ENCODE peak calls at places on chromosomes 2 and 18, in five cellular contexts. L is astrocyte; V is tibial artery; J is CD8-positive, alpha-beta memory T cell; E is caudate nucleus. Z is an unnamed sample.

GRCh38 chr18:12540751-12541150 is 117.2 kb downstream of the SPIRE1 start:
- DNase-seq in L (no peak), V (no peak), E (no peak), J (no peak), Z (no peak)

GRCh38 chr2:239826786-239827510 is 198.2 kb downstream of the NDUFA10 start:
- DNase-seq in V (peak), J (no peak), L (no peak), E (no peak), Z (no peak)

GRCh38 chr2:156947261-156947660 is 310.2 kb upstream of the GALNT5 start:
- DNase-seq in E (no peak), L (no peak), J (no peak), V (no peak), Z (no peak)

GRCh38 chr2:222479855-222480254 is 55.5 kb downstream of the SGPP2 start:
- DNase-seq in J (no peak), V (no peak), E (no peak), L (no peak), Z (no peak)

GRCh38 chr2:2324119-2324518 is 7.0 kb downstream of the MYT1L start:
- DNase-seq in E (peak), V (no peak), L (no peak), J (no peak), Z (no peak)

GRCh38 chr2:105521176-105521575 is 122.3 kb upstream of the FHL2 start:
- DNase-seq in L (no peak), E (no peak), J (no peak), V (no peak), Z (peak)

GRCh38 chr2:11746376-11746806 is at the start of gene LPIN1:
- DNase-seq in J (peak), L (peak), V (peak), E (peak), Z (peak)

GRCh38 chr2:47083485-47083884 is 71.6 kb downstream of the STPG4 start:
- DNase-seq in J (no peak), L (no peak), V (no peak), E (no peak), Z (no peak)

GRCh38 chr2:14628906-14629305 is 3.6 kb upstream of the LRATD1 start:
- DNase-seq in E (no peak), L (no peak), J (no peak), V (no peak), Z (no peak)

GRCh38 chr2:45705233-45705632 is 53.8 kb downstream of the PRKCE start:
- DNase-seq in L (no peak), E (no peak), V (no peak), J (no peak), Z (no peak)

DNA sequence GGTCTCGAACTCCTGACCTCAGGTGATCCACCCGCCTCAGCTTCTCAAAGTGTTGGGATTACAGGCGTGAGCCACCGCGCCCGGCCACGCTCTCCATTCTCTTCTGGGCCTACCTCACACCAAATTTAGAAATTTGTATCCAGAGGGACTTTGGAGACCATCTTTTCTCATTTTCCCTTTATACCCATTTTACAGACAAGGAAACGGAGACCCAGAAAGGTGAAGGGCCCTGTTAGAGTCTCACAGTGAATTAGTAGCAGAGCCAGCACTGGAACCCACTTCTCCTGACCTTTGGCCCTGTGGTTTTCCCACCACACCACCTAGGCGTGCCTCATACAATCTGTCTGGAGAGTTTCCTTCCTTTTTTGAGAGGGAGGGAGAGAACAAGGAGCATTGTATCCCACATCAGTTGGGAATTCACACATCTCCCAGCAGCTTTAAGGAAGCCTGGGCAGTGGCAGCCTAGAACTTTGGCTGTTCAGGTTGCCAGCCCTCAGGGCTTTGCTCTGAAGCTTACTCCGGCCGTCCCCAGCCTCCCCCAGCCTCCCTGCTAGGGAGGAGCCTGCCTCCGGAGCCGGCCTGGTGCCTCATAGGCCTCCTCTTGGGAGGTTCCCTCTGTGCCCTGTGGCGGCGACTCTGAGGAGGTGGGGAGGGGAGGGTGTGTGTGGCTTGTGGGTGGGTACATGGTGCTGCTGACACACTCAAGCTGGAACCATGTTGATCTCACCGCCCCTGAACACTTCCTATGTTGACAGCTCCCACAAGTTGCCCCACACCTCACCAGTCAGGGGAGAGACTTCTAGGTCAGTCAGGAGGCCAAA is 13.8 kb downstream of the FOSL2 start:
- DNase-seq in J (peak), E (no peak), L (peak), V (peak), Z (no peak)
- H3K27ac ChIP-seq in J (peak), E (no peak), L (peak), V (peak), Z (no peak)

GRCh38 chr2:7752291-7752690 is 835.1 kb downstream of the RNF144A start:
- DNase-seq in V (no peak), L (no peak), J (no peak), E (no peak), Z (no peak)

GRCh38 chr2:7753777-7754176 is 836.6 kb downstream of the RNF144A start:
- DNase-seq in V (no peak), E (no peak), J (no peak), L (no peak), Z (no peak)

GRCh38 chr2:7748717-7749415 is 831.7 kb downstream of the RNF144A start:
- DNase-seq in J (peak), V (no peak), E (no peak), L (peak), Z (no peak)

GRCh38 chr2:7745369-7745768 is 828.2 kb downstream of the RNF144A start:
- DNase-seq in E (no peak), V (no peak), L (no peak), J (no peak), Z (no peak)

GRCh38 chr2:7749895-7750559 is 832.8 kb downstream of the RNF144A start:
- DNase-seq in E (no peak), L (no peak), V (no peak), J (no peak), Z (no peak)
- H3K27ac ChIP-seq in E (no peak), L (no peak), V (no peak), J (no peak), Z (no peak)

DNA sequence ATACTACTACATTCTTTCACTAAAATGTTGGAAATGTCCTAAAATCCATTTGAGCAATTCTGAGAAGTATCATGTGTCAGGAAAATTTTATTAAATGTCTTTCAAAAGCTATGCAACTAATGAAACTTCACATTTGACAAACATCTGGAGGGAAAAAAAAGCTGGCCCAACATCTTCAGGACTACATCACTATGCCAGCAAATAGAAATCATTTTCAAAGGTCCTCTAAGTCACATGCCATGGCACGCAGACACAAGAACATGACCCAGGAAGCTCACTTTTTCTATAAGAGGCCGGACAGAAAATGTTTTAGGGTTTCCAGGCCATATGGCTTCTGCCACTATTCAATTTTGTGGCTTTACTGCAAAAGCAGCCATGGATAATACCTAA is 11.6 kb downstream of the KANSL3 start:
- DNase-seq in L (no peak), J (no peak), E (no peak), V (no peak), Z (no peak)
- H3K27ac ChIP-seq in L (peak), J (no peak), E (no peak), V (peak), Z (no peak)

DNA sequence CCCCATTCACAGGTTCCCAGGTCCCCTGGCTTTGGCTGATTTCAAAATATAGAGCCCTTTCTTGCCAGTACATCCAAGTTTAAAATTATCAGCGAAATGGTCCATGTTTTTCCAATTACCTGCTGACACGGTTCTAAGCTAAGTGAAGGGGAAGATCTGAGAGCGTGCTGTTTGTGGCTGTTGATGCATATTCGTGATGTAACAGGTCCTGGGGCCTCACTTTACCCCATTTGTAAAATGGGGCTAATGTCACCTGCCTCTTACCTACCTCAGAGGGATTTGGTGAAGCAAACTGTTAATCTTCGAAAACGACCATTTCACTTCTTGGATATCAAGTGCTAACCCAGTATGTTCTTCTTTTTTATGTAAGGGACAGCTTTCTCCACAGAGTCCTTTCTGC is 33.0 kb downstream of the SLC1A4 start:
- DNase-seq in E (no peak), V (no peak), L (no peak), J (no peak), Z (no peak)
- H3K27ac ChIP-seq in E (no peak), V (no peak), L (no peak), J (no peak), Z (no peak)

DNA sequence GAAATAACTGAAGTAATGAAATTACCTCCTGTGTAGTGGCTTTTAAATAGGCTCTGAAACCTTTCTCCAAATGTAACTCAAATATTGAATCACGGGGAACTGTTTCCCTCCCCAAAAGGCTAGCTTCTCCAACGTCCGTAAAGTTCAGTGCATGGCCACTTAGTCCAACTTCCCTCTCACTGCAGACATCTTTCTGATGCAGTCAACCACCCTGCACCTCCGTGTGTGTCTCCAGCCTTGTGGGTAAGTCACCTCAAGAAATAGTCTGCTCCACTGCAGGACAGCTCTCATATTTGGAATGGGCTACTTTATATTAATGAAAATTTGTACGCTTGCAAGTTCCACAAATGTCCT is 152.5 kb upstream of the CYRIA start:
- DNase-seq in V (no peak), L (no peak), E (no peak), J (no peak), Z (no peak)
- H3K27ac ChIP-seq in V (no peak), L (no peak), E (no peak), J (no peak), Z (no peak)

Z was measured in neural progenitor cell.